ENCODE peak calls at places on chromosomes 7 and 10, in five cellular contexts. Z, T, N, H and S are unnamed samples.

GRCh38 chr10:48306870-48307531 is 524 bp downstream of the MAPK8 start:
- DNase-seq in Z (no peak), T (peak), N (peak), H (no peak), S (no peak)

GRCh38 chr10:78357673-78358206 is 324.1 kb downstream of the RPS24 start:
- DNase-seq in Z (no peak), T (no peak), N (no peak), H (no peak), S (no peak)

GRCh38 chr7:81887691-81888090 is 117.8 kb upstream of the HGF start:
- DNase-seq in Z (no peak), T (no peak), N (no peak), H (no peak), S (no peak)

GRCh38 chr10:89600041-89600440 is 45.0 kb downstream of the PANK1 start:
- DNase-seq in Z (no peak), T (no peak), N (no peak), H (no peak), S (no peak)

GRCh38 chr10:101214446-101215396 is 14.5 kb downstream of the LBX1 start:
- DNase-seq in Z (peak), T (no peak), N (no peak), H (no peak), S (no peak)

GRCh38 chr7:26122745-26123144 is 29.3 kb upstream of the NFE2L3 start:
- DNase-seq in Z (no peak), T (no peak), N (no peak), H (no peak), S (no peak)

GRCh38 chr7:42502022-42502421 is 265.0 kb upstream of the GLI3 start:
- DNase-seq in Z (no peak), T (no peak), N (no peak), H (no peak), S (no peak)

GRCh38 chr7:129676017-129676897 is 64.7 kb downstream of the NRF1 start:
- DNase-seq in Z (no peak), T (no peak), N (no peak), H (no peak), S (no peak)

GRCh38 chr7:2438181-2438580 is 34.8 kb downstream of the CHST12 start:
- DNase-seq in Z (no peak), T (peak), N (no peak), H (no peak), S (no peak)

GRCh38 chr7:22723171-22723601 is 3.8 kb upstream of the IL6 start:
- DNase-seq in Z (no peak), T (peak), N (peak), H (peak), S (no peak)

GRCh38 chr10:79475119-79475653 is 29.8 kb upstream of the ZCCHC24 start:
- DNase-seq in Z (no peak), T (no peak), N (no peak), H (no peak), S (no peak)

GRCh38 chr7:116616555-116617059 is 55.4 kb upstream of the MET start:
- DNase-seq in Z (no peak), T (no peak), N (no peak), H (no peak), S (no peak)

GRCh38 chr10:85047979-85048378 is 719.6 kb downstream of the CCSER2 start:
- DNase-seq in Z (no peak), T (no peak), N (no peak), H (no peak), S (no peak)

GRCh38 chr7:132518102-132518838 is 58.0 kb downstream of the PLXNA4 start:
- DNase-seq in Z (no peak), T (no peak), N (no peak), H (no peak), S (no peak)

GRCh38 chr7:75072978-75073282 is 672 bp downstream of the RCC1L start:
- DNase-seq in Z (no peak), T (no peak), N (no peak), H (no peak), S (no peak)

GRCh38 chr7:22559829-22560489 is 60.0 kb upstream of the STEAP1B start:
- DNase-seq in Z (no peak), T (peak), N (peak), H (no peak), S (no peak)

DNA sequence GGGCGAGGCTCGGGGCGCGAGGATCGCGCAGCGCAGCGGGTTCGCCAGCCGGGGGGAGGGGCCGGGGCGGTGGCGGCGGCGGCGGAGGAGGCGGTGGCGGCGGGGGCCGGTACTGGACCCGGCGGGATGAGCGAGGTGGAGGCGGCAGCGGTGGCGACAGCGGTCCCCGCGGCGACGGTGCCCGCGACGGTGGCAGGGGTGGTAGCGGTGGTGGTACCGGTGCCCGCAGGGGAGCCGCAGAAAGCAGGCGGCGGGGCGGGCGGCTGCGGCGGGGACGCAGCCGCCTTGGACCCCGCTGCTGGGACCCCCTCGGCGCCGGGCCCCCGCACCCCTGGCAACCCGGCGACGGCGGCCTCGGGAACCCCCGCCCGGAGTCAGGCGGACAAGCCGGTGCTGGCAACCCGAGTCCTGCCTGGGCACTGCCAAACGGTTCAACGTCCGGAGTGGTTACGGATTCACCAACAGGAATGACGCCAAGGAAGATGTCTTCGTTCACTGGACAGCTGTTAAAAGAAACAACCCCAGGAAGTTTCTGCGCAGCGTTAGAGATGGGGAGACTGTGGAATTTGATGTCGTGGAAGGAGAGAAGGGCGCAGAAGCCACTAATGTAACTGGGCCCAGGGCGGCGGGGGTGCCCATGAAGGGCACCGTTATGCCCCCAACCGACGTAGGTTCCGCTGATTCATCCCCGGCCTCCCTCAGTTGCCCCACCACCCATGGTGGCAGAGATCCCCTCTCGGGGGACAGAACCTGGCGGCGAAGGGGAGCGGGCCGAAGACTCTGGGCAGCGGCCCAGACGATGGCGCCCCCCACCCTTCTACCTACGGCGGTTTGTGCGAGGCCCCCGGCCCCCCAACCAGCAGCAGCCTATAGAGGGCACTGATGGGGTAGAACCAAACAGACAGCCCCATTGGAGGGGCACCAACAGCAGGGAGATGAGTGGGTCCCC is 100.3 kb upstream of the CPXM2 start:
- DNase-seq in Z (no peak), T (peak), N (no peak), H (no peak), S (no peak)
- H3K4me3 ChIP-seq in Z (no peak), T (no peak), N (peak), H (peak), S (peak)

GRCh38 chr10:90997670-90998069 is 76.8 kb upstream of the ANKRD1 start:
- DNase-seq in Z (no peak), T (no peak), N (no peak), H (no peak), S (no peak)

GRCh38 chr10:90988024-90988423 is 67.1 kb upstream of the ANKRD1 start:
- DNase-seq in Z (no peak), T (no peak), N (no peak), H (no peak), S (no peak)

GRCh38 chr10:90992462-90992861 is 71.6 kb upstream of the ANKRD1 start:
- DNase-seq in Z (no peak), T (no peak), N (no peak), H (no peak), S (no peak)

GRCh38 chr10:90988802-90989201 is 67.9 kb upstream of the ANKRD1 start:
- DNase-seq in Z (no peak), T (no peak), N (no peak), H (no peak), S (no peak)

DNA sequence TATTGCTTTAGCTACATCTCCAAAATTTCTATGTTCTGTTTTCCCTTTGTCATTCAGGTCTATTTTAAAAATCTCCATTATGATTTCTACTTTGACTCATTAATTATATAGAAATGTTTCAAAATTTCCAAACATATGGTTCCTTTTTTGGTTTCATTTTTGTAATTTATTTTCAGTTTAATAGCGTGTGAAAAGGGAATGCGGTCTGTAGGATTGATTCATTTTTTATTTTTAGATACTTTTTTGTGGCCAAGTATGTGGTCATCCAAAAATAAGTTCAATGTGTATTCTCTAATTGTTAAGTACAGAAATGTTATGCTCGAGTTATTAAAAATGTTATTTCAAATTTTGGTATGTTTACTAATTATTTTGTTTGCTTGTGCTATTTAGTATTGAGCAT is 72.5 kb upstream of the ANKRD1 start:
- DNase-seq in Z (no peak), T (no peak), N (no peak), H (no peak), S (no peak)
- H3K27ac ChIP-seq in Z (no peak), T (peak), N (no peak), H (no peak), S (no peak)

GRCh38 chr10:122123186-122123585 is 134.2 kb downstream of the TACC2 start:
- DNase-seq in Z (no peak), T (no peak), N (no peak), H (no peak), S (no peak)
- TF ChIP-seq CTCF in Z (no peak), T (no peak), N (no peak), H (no peak), S (no peak)

GRCh38 chr7:102287082-102287464 is 405 bp downstream of the SH2B2 start:
- DNase-seq in Z (no peak), T (no peak), N (no peak), H (no peak), S (no peak)

GRCh38 chr7:102284891-102285540 is 1.7 kb upstream of the SH2B2 start:
- DNase-seq in Z (no peak), T (peak), N (no peak), H (peak), S (no peak)

GRCh38 chr7:102284399-102284798 is 2.3 kb upstream of the SH2B2 start:
- DNase-seq in Z (no peak), T (no peak), N (no peak), H (no peak), S (no peak)

GRCh38 chr7:102286237-102287081 is at the start of gene SH2B2:
- DNase-seq in Z (no peak), T (peak), N (no peak), H (peak), S (no peak)

DNA sequence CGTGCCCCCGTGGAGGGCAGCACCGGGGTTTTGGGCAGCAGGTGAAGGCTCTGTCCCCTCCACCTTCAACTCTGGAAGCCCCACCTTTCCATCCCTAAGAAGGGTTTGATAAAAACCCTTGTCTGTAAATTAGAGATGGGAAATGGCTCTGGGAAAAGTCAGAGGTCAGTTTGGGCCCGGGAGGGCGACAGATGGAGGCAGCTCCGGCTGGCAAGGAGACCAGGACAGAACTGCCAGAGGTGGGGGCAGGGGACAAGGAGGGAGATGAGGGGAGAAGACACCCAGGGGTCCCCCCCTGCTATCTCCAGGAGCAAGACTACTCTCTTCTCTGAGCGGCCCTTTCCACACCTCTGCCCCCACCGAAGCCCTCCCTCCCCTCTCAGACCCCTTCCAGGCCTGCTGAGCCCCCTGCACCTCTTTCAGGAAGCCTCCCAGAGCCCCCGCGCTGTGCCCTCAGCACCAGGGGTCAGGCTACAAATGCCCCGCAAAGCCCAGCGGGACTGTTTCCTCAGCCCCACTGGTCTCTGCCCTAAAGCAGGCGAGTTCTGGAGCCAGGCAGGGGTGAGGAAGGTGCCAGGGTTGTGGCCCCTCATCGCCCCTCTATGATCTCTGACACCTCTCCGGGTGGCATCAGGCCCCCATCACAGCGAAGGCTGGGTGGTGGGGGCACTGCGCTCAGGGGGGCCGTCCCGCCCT is 979 bp upstream of the SH2B2 start:
- DNase-seq in Z (no peak), T (no peak), N (no peak), H (no peak), S (no peak)
- H3K4me3 ChIP-seq in Z (peak), T (peak), N (peak), H (peak), S (peak)